ENCODE peak calls at places on chromosomes 2 and 18, in seven cellular contexts. G is SJSA1; J is T-helper 2 cell; F is stimulated activated CD8-positive, alpha-beta memory T cell treated with anti-CD3 and anti-CD28 coated beads, Interleukin-15, amount 100 ng/mL, for 24 hours; P is thyroid gland; A is mucosa of descending colon; M is central memory CD4-positive, alpha-beta T cell. V is an unnamed sample.

GRCh38 chr2:131367352-131367751 is 3.4 kb upstream of the RAB6D start:
- DNase-seq in G (no peak), J (no peak), F (no peak), P (no peak), A (no peak), M (no peak), V (no peak)

GRCh38 chr2:25314514-25315315 is 27.0 kb downstream of the DNMT3A start:
- DNase-seq in G (no peak), J (peak; percentile 90), F (peak; percentile 58), P (peak; percentile 85), A (peak; percentile 66), M (peak; percentile 60), V (no peak)

GRCh38 chr18:3067213-3068118 is 54.5 kb upstream of the LPIN2 start:
- DNase-seq in G (peak; percentile 39), J (peak; percentile 44), F (no peak), P (no peak), A (no peak), M (no peak), V (no peak)

GRCh38 chr18:79692886-79693285 is 13.3 kb downstream of the CTDP1 start:
- DNase-seq in G (no peak), J (no peak), F (no peak), P (no peak), A (no peak), M (no peak), V (no peak)

GRCh38 chr2:159118859-159119510 is 150.5 kb downstream of the TANC1 start:
- DNase-seq in G (no peak), J (no peak), F (no peak), P (no peak), A (no peak), M (no peak), V (no peak)

GRCh38 chr2:222842517-222843174 is 18.2 kb upstream of the ACSL3 start:
- DNase-seq in G (no peak), J (no peak), F (no peak), P (no peak), A (no peak), M (no peak), V (no peak)

GRCh38 chr2:8535398-8535755 is 146.5 kb upstream of the ID2 start:
- DNase-seq in G (no peak), J (no peak), F (no peak), P (no peak), A (no peak), M (no peak), V (no peak)

GRCh38 chr2:114001936-114002335 is 112.0 kb downstream of the ACTR3 start:
- DNase-seq in G (no peak), J (no peak), F (no peak), P (no peak), A (no peak), M (no peak), V (no peak)

GRCh38 chr2:134782792-134783191 is 55.6 kb upstream of the ACMSD start:
- DNase-seq in G (no peak), J (peak; percentile 30), F (no peak), P (peak; percentile 25), A (peak; percentile 4), M (no peak), V (peak; percentile 28)

GRCh38 chr2:216829533-216829932 is 30.3 kb downstream of the TNP1 start:
- DNase-seq in G (no peak), J (no peak), F (no peak), P (peak; percentile 94), A (peak; percentile 32), M (no peak), V (peak; percentile 4)